ENCODE peak calls at places on chromosomes 6 and 20, in four cellular contexts. One of them, this sample, is unnamed. For H3K79me2, the result is how much of the 10 kb centered on the place peaks cover.

GRCh38 chr6:44176935-44177509 is 18.4 kb downstream of the CAPN11 start:
- DNase-seq in H1: no peak
- DNase-seq in HCT116: no peak
- DNase-seq in K562: no peak
- DNase-seq in this sample: peak

GRCh38 chr6:83827050-83827449 is 26.1 kb upstream of the RIPPLY2 start:
- DNase-seq in HCT116: no peak
- DNase-seq in K562: peak
- DNase-seq in H1: no peak
- DNase-seq in this sample: no peak

GRCh38 chr6:8084586-8084985 is 17.8 kb downstream of the EEF1E1 start:
- DNase-seq in K562: no peak
- DNase-seq in HCT116: no peak
- DNase-seq in H1: no peak
- DNase-seq in this sample: no peak

GRCh38 chr20:38426006-38426405 is 9.1 kb downstream of the SNHG17 start:
- DNase-seq in K562: peak
- DNase-seq in H1: no peak
- DNase-seq in HCT116: no peak
- DNase-seq in this sample: no peak

GRCh38 chr20:40017765-40018164 is 671.3 kb downstream of the MAFB start:
- DNase-seq in H1: no peak
- DNase-seq in K562: no peak
- DNase-seq in HCT116: no peak
- DNase-seq in this sample: no peak

GRCh38 chr6:168666751-168667427 is 225.9 kb downstream of the SMOC2 start:
- DNase-seq in K562: no peak
- DNase-seq in H1: no peak
- DNase-seq in HCT116: no peak
- DNase-seq in this sample: no peak

GRCh38 chr20:6819599-6819998 is 52.1 kb downstream of the BMP2 start:
- DNase-seq in HCT116: no peak
- DNase-seq in H1: no peak
- DNase-seq in K562: no peak
- DNase-seq in this sample: no peak

GRCh38 chr6:29723666-29724588 is 693 bp downstream of the HLA-F start:
- DNase-seq in HCT116: no peak
- DNase-seq in H1: peak
- DNase-seq in K562: no peak
- DNase-seq in this sample: no peak

GRCh38 chr6:50586074-50586473 is 127.3 kb upstream of the TFAP2D start:
- DNase-seq in HCT116: no peak
- DNase-seq in H1: no peak
- DNase-seq in K562: no peak
- DNase-seq in this sample: no peak

GRCh38 chr6:141734441-141734840 is 398.3 kb upstream of the GJE1 start:
- DNase-seq in HCT116: no peak
- DNase-seq in H1: no peak
- DNase-seq in K562: no peak
- DNase-seq in this sample: no peak

GRCh38 chr6:131182991-131183425 is 47.7 kb downstream of the AKAP7 start:
- DNase-seq in H1: peak
- DNase-seq in HCT116: no peak
- DNase-seq in K562: peak
- DNase-seq in this sample: no peak

GRCh38 chr6:132948889-132949288 is 134.5 kb downstream of the RPS12 start:
- DNase-seq in K562: no peak
- DNase-seq in H1: no peak
- DNase-seq in HCT116: no peak
- DNase-seq in this sample: no peak

GRCh38 chr6:131080084-131080483 is 17.0 kb upstream of the EPB41L2 start:
- DNase-seq in H1: no peak
- DNase-seq in K562: no peak
- DNase-seq in HCT116: no peak
- DNase-seq in this sample: no peak

GRCh38 chr6:87151786-87152527 is 3.4 kb upstream of the ZNF292 start:
- DNase-seq in HCT116: no peak
- DNase-seq in H1: peak
- DNase-seq in K562: no peak
- DNase-seq in this sample: no peak

GRCh38 chr20:31606678-31606927 is 1.5 kb downstream of the ID1 start:
- DNase-seq in H1: no peak
- DNase-seq in HCT116: no peak
- DNase-seq in K562: no peak
- DNase-seq in this sample: no peak

GRCh38 chr20:32189691-32190607 is 17.6 kb downstream of the PLAGL2 start:
- DNase-seq in K562: no peak
- DNase-seq in H1: peak
- DNase-seq in HCT116: no peak
- DNase-seq in this sample: no peak

GRCh38 chr20:37363221-37364012 is 17.5 kb downstream of the SRC start:
- DNase-seq in H1: no peak
- DNase-seq in K562: no peak
- DNase-seq in HCT116: no peak
- DNase-seq in this sample: no peak

GRCh38 chr20:38033330-38034107 is at the start of the genes RPRD1B and TTI1:
- DNase-seq in K562: peak
- DNase-seq in HCT116: peak
- DNase-seq in H1: peak
- DNase-seq in this sample: peak

GRCh38 chr6:169199625-169200335 is 53.9 kb downstream of the THBS2 start:
- DNase-seq in HCT116: no peak
- DNase-seq in H1: no peak
- DNase-seq in K562: no peak
- DNase-seq in this sample: no peak

GRCh38 chr6:69061066-69061465 is 426.0 kb downstream of the ADGRB3 start:
- DNase-seq in K562: no peak
- DNase-seq in H1: no peak
- DNase-seq in HCT116: no peak
- DNase-seq in this sample: no peak

GRCh38 chr6:22020299-22020998 is 276.4 kb downstream of the PRL start:
- DNase-seq in H1: no peak
- DNase-seq in K562: no peak
- DNase-seq in HCT116: no peak
- DNase-seq in this sample: no peak

GRCh38 chr6:10412165-10412947 is 2.5 kb downstream of the TFAP2A start:
- DNase-seq in HCT116: no peak
- DNase-seq in K562: no peak
- DNase-seq in H1: peak
- DNase-seq in this sample: no peak

GRCh38 chr6:27889628-27890315 is 22.4 kb downstream of the OR2B2 start:
- DNase-seq in K562: peak
- DNase-seq in HCT116: peak
- DNase-seq in H1: no peak
- DNase-seq in this sample: no peak

GRCh38 chr6:142481466-142481865 is 179.7 kb downstream of the ADGRG6 start:
- DNase-seq in HCT116: no peak
- DNase-seq in K562: no peak
- DNase-seq in H1: no peak
- DNase-seq in this sample: no peak

GRCh38 chr6:165615629-165616028 is 47.4 kb downstream of the PDE10A start:
- DNase-seq in HCT116: no peak
- DNase-seq in K562: no peak
- DNase-seq in H1: no peak
- DNase-seq in this sample: peak

GRCh38 chr6:111750753-111751684 is 122.2 kb downstream of the FYN start:
- DNase-seq in H1: peak
- DNase-seq in K562: no peak
- DNase-seq in HCT116: no peak
- DNase-seq in this sample: no peak

GRCh38 chr20:52003415-52003814 is 188.2 kb downstream of the ZFP64 start:
- DNase-seq in H1: no peak
- DNase-seq in K562: no peak
- DNase-seq in HCT116: no peak
- DNase-seq in this sample: no peak

GRCh38 chr20:55174172-55174571 is 698.8 kb downstream of the DOK5 start:
- DNase-seq in HCT116: no peak
- DNase-seq in H1: no peak
- DNase-seq in K562: no peak
- DNase-seq in this sample: no peak

GRCh38 chr6:106192824-106193223 is 106.7 kb downstream of the PRDM1 start:
- DNase-seq in K562: no peak
- DNase-seq in H1: no peak
- DNase-seq in HCT116: peak
- DNase-seq in this sample: no peak

GRCh38 chr6:84871925-84872324 is 107.5 kb upstream of the TBX18 start:
- DNase-seq in K562: no peak
- DNase-seq in H1: no peak
- DNase-seq in HCT116: no peak
- DNase-seq in this sample: no peak

GRCh38 chr6:45498620-45499019 is 120.9 kb upstream of the SUPT3H start:
- DNase-seq in K562: no peak
- DNase-seq in H1: no peak
- DNase-seq in HCT116: no peak
- DNase-seq in this sample: no peak

GRCh38 chr20:51512645-51513044 is 29.9 kb downstream of the NFATC2 start:
- DNase-seq in H1: no peak
- DNase-seq in HCT116: no peak
- DNase-seq in K562: peak
- DNase-seq in this sample: no peak

GRCh38 chr20:61233590-61233989 is 18.5 kb upstream of the CDH4 start:
- DNase-seq in HCT116: no peak
- DNase-seq in H1: no peak
- DNase-seq in K562: no peak
- DNase-seq in this sample: no peak

GRCh38 chr6:16936893-16937292 is 165.0 kb upstream of the STMND1 start:
- DNase-seq in K562: no peak
- DNase-seq in H1: no peak
- DNase-seq in HCT116: no peak
- DNase-seq in this sample: no peak

GRCh38 chr20:32155017-32155965 is 45.8 kb downstream of the TM9SF4 start:
- DNase-seq in K562: peak
- DNase-seq in H1: peak
- DNase-seq in HCT116: no peak
- DNase-seq in this sample: peak

GRCh38 chr20:25399038-25399430 is 8.4 kb upstream of the ABHD12 start:
- DNase-seq in H1: no peak
- DNase-seq in HCT116: peak
- DNase-seq in K562: peak
- DNase-seq in this sample: no peak

GRCh38 chr6:14082771-14083170 is 34.8 kb upstream of the CD83 start:
- DNase-seq in H1: no peak
- DNase-seq in K562: no peak
- DNase-seq in HCT116: no peak
- DNase-seq in this sample: no peak

GRCh38 chr6:110590821-110591351 is 114.5 kb upstream of the SLC22A16 start:
- DNase-seq in H1: no peak
- DNase-seq in HCT116: no peak
- DNase-seq in K562: no peak
- DNase-seq in this sample: peak

DNA sequence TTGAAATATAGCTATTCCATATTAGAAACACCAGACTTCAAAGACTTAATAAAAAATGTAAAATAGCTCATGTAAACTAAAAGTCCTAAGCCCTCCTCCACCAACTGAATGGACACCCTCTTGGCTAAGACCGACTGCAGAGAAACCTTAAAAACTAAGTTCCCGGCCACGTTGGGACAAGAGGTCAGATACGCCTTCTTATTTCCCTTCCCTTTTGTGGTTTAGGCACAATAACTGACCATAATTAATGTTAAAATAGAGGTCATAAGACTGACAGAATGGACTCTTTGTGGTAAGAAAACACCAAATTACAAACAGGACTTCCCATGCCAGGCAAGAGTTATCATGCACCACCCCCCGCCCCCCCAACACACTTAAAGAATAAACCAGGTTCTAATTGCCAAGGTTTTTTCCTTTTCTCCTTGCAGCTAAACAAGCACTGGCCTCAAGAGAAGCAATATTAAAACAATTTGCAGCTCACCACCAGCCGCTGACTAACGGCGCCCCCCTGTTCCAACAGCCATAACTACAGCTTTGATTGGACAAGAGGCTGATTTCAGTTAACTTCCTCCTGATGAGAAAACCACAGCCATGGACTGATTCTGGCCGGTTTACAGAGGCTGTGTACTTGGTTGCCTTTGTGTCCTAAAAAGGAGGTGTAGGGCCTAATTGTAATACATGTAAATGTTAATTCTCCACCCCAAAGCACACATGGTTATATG is 10.7 kb upstream of the LAMP5 start:
- DNase-seq in K562: peak
- DNase-seq in HCT116: no peak
- DNase-seq in H1: no peak
- DNase-seq in this sample: no peak
- TF ChIP-seq SIN3A in K562: no peak
- TF ChIP-seq SIN3A in HCT116: no peak
- TF ChIP-seq SIN3A in H1: no peak
- TF ChIP-seq SIN3A in this sample: no peak

GRCh38 chr20:23442436-23442835 is 3.0 kb downstream of the CSTL1 start:
- DNase-seq in H1: no peak
- DNase-seq in HCT116: no peak
- DNase-seq in K562: no peak
- DNase-seq in this sample: no peak
- TF ChIP-seq EGR1 in H1: no peak
- TF ChIP-seq EGR1 in HCT116: no peak
- TF ChIP-seq EGR1 in K562: no peak
- TF ChIP-seq EGR1 in this sample: no peak

DNA sequence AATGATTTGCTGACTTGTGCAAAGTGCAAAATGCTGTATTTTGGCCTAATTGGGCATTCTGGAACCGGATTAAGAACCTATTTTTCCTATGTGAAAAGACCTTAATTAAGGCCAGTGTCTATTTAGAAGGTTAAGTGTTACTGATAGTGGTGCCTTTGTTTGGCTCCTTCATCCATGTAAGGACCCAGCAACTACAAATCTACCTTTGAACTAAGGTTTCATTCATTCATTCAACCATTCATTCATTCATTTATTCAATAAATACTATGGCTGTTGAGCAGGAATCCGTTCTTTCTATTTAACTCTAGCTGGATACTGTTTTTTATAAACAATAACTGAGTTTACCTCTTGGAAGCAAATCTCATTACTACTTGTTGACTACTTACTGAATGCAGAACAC is 33.6 kb downstream of the MAPK14 start:
- DNase-seq in H1: no peak
- DNase-seq in K562: no peak
- DNase-seq in HCT116: no peak
- DNase-seq in this sample: no peak
- H3K79me2 ChIP-seq in H1: under half
- H3K79me2 ChIP-seq in K562: under half
- H3K79me2 ChIP-seq in HCT116: under half
- H3K79me2 ChIP-seq in this sample: under half

DNA sequence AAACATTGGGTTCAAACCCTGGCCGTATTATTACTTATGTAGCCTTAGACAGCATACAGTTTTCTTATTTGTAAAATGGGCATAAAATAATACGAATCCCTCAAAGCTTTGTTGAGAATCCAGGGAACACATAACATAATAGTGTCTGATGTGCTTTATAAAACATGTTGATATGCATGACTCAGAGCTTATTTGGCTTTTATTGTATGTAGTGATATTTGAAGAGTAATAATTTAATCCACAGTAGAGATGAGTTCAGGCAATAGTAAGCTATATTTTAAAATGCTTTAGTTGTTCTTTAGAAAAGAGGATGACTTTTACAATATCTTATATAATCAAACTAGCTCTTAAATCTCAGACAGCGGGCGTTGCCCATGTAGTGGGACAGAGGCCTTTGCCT is 176.4 kb downstream of the SIM1 start:
- DNase-seq in K562: no peak
- DNase-seq in H1: no peak
- DNase-seq in HCT116: no peak
- DNase-seq in this sample: no peak
- TF ChIP-seq SIN3A in K562: no peak
- TF ChIP-seq SIN3A in H1: no peak
- TF ChIP-seq SIN3A in HCT116: no peak
- TF ChIP-seq SIN3A in this sample: no peak

This sample was measured in GM12878.